ENCODE peak calls at places on chromosomes 2 and 18, in eight cellular contexts. N is spleen, I is NCI-H1092 treated with DMSO at 0.1 percent for 48 hours, U is fibroblast of lung, X is SK-MEL-5, W is MM.1S, P is cerebellar cortex, R is testis. C is an unnamed sample.

GRCh38 chr2:198337368-198337767 is 533.0 kb downstream of the PLCL1 start:
- DNase-seq in N (no peak), I (no peak), U (no peak), X (no peak), W (no peak), P (no peak), R (no peak), C (no peak)

GRCh38 chr2:162826901-162827300 is 11.7 kb downstream of the KCNH7 start:
- DNase-seq in N (no peak), I (no peak), U (no peak), X (no peak), W (no peak), P (no peak), R (no peak), C (no peak)

GRCh38 chr18:39448942-39449341 is 1883.3 kb upstream of the CELF4 start:
- DNase-seq in N (no peak), I (no peak), U (peak; percentile 23), X (no peak), W (no peak), P (no peak), R (no peak), C (no peak)

GRCh38 chr2:8836979-8837794 is at the start of gene KIDINS220:
- DNase-seq in N (peak; percentile 95), I (peak; percentile 62), U (peak; percentile 77), X (peak; percentile 88), W (peak; percentile 82), P (peak; percentile 87), R (peak; percentile 91), C (peak; percentile 79)

GRCh38 chr2:20593072-20594034 is 57.5 kb downstream of the HS1BP3 start:
- DNase-seq in N (peak; percentile 82), I (no peak), U (peak; percentile 98), X (no peak), W (no peak), P (no peak), R (peak; percentile 73), C (no peak)

GRCh38 chr2:186595219-186595618 is 5.4 kb downstream of the ITGAV start:
- DNase-seq in N (no peak), I (no peak), U (peak; percentile 63), X (peak; percentile 22), W (no peak), P (peak; percentile 23), R (peak; percentile 72), C (no peak)

GRCh38 chr2:95669441-95669994 is 77.7 kb downstream of the TRIM43 start:
- DNase-seq in N (no peak), I (no peak), U (no peak), X (no peak), W (no peak), P (no peak), R (no peak), C (no peak)

GRCh38 chr18:50038448-50038847 is 156.5 kb downstream of the MYO5B start:
- DNase-seq in N (no peak), I (no peak), U (no peak), X (peak; percentile 2), W (no peak), P (no peak), R (no peak), C (no peak)

GRCh38 chr18:25737710-25738251 is 352.6 kb downstream of the SS18 start:
- DNase-seq in N (no peak), I (no peak), U (peak; percentile 87), X (peak; percentile 71), W (no peak), P (no peak), R (no peak), C (no peak)

GRCh38 chr2:7111626-7112025 is 194.4 kb downstream of the RNF144A start:
- DNase-seq in N (no peak), I (peak; percentile 8), U (no peak), X (peak; percentile 27), W (peak; percentile 14), P (no peak), R (no peak), C (no peak)

GRCh38 chr18:9025104-9025838 is 77.2 kb upstream of the NDUFV2 start:
- DNase-seq in N (no peak), I (no peak), U (peak; percentile 16), X (peak; percentile 30), W (no peak), P (no peak), R (no peak), C (no peak)

GRCh38 chr18:64803471-64803870 is 654.6 kb upstream of the LINC00305 start:
- DNase-seq in N (no peak), I (no peak), U (no peak), X (no peak), W (no peak), P (peak; percentile 3), R (no peak), C (no peak)

GRCh38 chr2:26001743-26002341 is 19.5 kb upstream of the KIF3C start:
- DNase-seq in N (peak; percentile 74), I (peak; percentile 62), U (peak; percentile 62), X (no peak), W (no peak), P (peak; percentile 88), R (peak; percentile 83), C (no peak)

GRCh38 chr2:64114063-64114911 is 29.9 kb downstream of the PELI1 start:
- DNase-seq in N (no peak), I (no peak), U (peak; percentile 74), X (peak; percentile 41), W (peak; percentile 27), P (no peak), R (no peak), C (no peak)

GRCh38 chr2:2847131-2847740 is 516.2 kb upstream of the MYT1L start:
- DNase-seq in N (peak; percentile 63), I (peak; percentile 50), U (no peak), X (no peak), W (no peak), P (peak; percentile 67), R (no peak), C (no peak)

GRCh38 chr2:9782197-9782719 is 61.0 kb upstream of the TAF1B start:
- DNase-seq in N (no peak), I (no peak), U (no peak), X (no peak), W (no peak), P (peak; percentile 73), R (no peak), C (peak; percentile 86)

GRCh38 chr2:111022630-111023029 is 98.1 kb upstream of the BCL2L11 start:
- DNase-seq in N (peak; percentile 82), I (no peak), U (no peak), X (no peak), W (no peak), P (no peak), R (no peak), C (no peak)